ENCODE peak calls at places on chromosomes 16 and 17, in six cellular contexts. C is H1, L is GM23338, B is K562, G is endothelial cell of umbilical vein, U is HCT116. Z is an unnamed sample.

GRCh38 chr17:50855708-50856330 is 10.3 kb downstream of the TOB1 start:
- DNase-seq in C (no peak), L (no peak), B (no peak), G (no peak), U (no peak), Z (no peak)

GRCh38 chr16:88967800-88968588 is 9.0 kb downstream of the CBFA2T3 start:
- DNase-seq in C (no peak), L (no peak), B (no peak), G (no peak), U (no peak), Z (no peak)

GRCh38 chr16:73951541-73951940 is 345.1 kb upstream of the PSMD7 start:
- DNase-seq in C (no peak), L (no peak), B (no peak), G (no peak), U (no peak), Z (no peak)

GRCh38 chr17:74126959-74127358 is 76.5 kb upstream of the RPL38 start:
- DNase-seq in C (no peak), L (no peak), B (no peak), G (no peak), U (no peak), Z (no peak)

GRCh38 chr16:73840710-73841109 is 455.9 kb upstream of the PSMD7 start:
- DNase-seq in C (no peak), L (no peak), B (no peak), G (no peak), U (no peak), Z (no peak)

GRCh38 chr17:34220776-34221390 is 34.2 kb upstream of the CCL2 start:
- DNase-seq in C (no peak), L (no peak), B (no peak), G (no peak), U (no peak), Z (no peak)

GRCh38 chr16:12538667-12539081 is 265.0 kb downstream of the CPPED1 start:
- DNase-seq in C (no peak), L (no peak), B (no peak), G (no peak), U (no peak), Z (no peak)

GRCh38 chr17:80666867-80667266 is 122.2 kb downstream of the RPTOR start:
- DNase-seq in C (no peak), L (no peak), B (no peak), G (no peak), U (no peak), Z (no peak)

GRCh38 chr16:73057369-73058210 is 9.7 kb upstream of the ZFHX3 start:
- DNase-seq in C (no peak), L (peak), B (peak), G (peak), U (no peak), Z (no peak)

GRCh38 chr16:87581867-87582220 is 20.5 kb upstream of the JPH3 start:
- DNase-seq in C (no peak), L (no peak), B (peak), G (peak), U (peak), Z (no peak)

GRCh38 chr16:21989141-21989540 is 11.8 kb downstream of the PDZD9 start:
- DNase-seq in C (no peak), L (no peak), B (no peak), G (no peak), U (no peak), Z (no peak)

GRCh38 chr17:49798182-49798581 is 9.7 kb downstream of the KAT7 start:
- DNase-seq in C (no peak), L (no peak), B (no peak), G (no peak), U (no peak), Z (no peak)

GRCh38 chr16:17775061-17775460 is 304.3 kb upstream of the XYLT1 start:
- DNase-seq in C (no peak), L (no peak), B (no peak), G (no peak), U (no peak), Z (no peak)

GRCh38 chr16:28180660-28181556 is 30.9 kb downstream of the XPO6 start:
- DNase-seq in C (no peak), L (no peak), B (no peak), G (peak), U (no peak), Z (no peak)

GRCh38 chr16:10093564-10093963 is 88.7 kb downstream of the GRIN2A start:
- DNase-seq in C (no peak), L (no peak), B (no peak), G (no peak), U (no peak), Z (no peak)

GRCh38 chr17:50533720-50534148 is 1.2 kb downstream of the EPN3 start:
- DNase-seq in C (no peak), L (peak), B (no peak), G (peak), U (no peak), Z (no peak)

GRCh38 chr16:4892356-4893102 is 44.4 kb downstream of the PPL start:
- DNase-seq in C (no peak), L (no peak), B (no peak), G (no peak), U (no peak), Z (no peak)

GRCh38 chr16:57141822-57142631 is 43.8 kb downstream of the PSME3IP1 start:
- DNase-seq in C (no peak), L (no peak), B (no peak), G (no peak), U (no peak), Z (no peak)

GRCh38 chr16:30699615-30700099 is 686 bp downstream of the SRCAP start:
- DNase-seq in C (no peak), L (no peak), B (no peak), G (no peak), U (no peak), Z (no peak)

GRCh38 chr17:40779181-40779909 is 3.0 kb downstream of the KRT27 start:
- DNase-seq in C (no peak), L (peak), B (no peak), G (no peak), U (no peak), Z (no peak)

GRCh38 chr17:16351831-16352230 is 1.4 kb downstream of the CENPV start:
- DNase-seq in C (no peak), L (no peak), B (no peak), G (no peak), U (no peak), Z (no peak)

GRCh38 chr17:2963332-2964027 is 99.9 kb downstream of the OR1D5 start:
- DNase-seq in C (no peak), L (no peak), B (no peak), G (no peak), U (no peak), Z (no peak)

GRCh38 chr17:63700528-63701441 is 860 bp upstream of the LIMD2 start:
- DNase-seq in C (no peak), L (peak), B (no peak), G (peak), U (no peak), Z (no peak)

GRCh38 chr17:68526548-68526947 is 14.3 kb downstream of the PRKAR1A start:
- DNase-seq in C (no peak), L (no peak), B (no peak), G (no peak), U (no peak), Z (no peak)

GRCh38 chr16:85323230-85323960 is 211.1 kb upstream of the CIBAR2 start:
- DNase-seq in C (no peak), L (no peak), B (no peak), G (no peak), U (no peak), Z (no peak)

GRCh38 chr16:48608871-48609452 is 1.0 kb downstream of the N4BP1 start:
- DNase-seq in C (no peak), L (no peak), B (no peak), G (no peak), U (no peak), Z (no peak)

GRCh38 chr17:37305406-37305905 is 70.3 kb upstream of the C17orf78 start:
- DNase-seq in C (no peak), L (no peak), B (no peak), G (no peak), U (no peak), Z (no peak)

GRCh38 chr16:2598723-2599122 is 60.9 kb downstream of the PDPK1 start:
- DNase-seq in C (no peak), L (no peak), B (no peak), G (no peak), U (no peak), Z (no peak)

GRCh38 chr16:73817500-73817899 is 479.1 kb upstream of the PSMD7 start:
- DNase-seq in C (no peak), L (no peak), B (no peak), G (no peak), U (no peak), Z (no peak)

GRCh38 chr16:28520672-28521071 is 14.0 kb upstream of the IL27 start:
- DNase-seq in C (no peak), L (no peak), B (no peak), G (no peak), U (no peak), Z (no peak)

GRCh38 chr17:222172-222571 is 40.7 kb upstream of the DOC2B start:
- DNase-seq in C (no peak), L (no peak), B (no peak), G (no peak), U (no peak), Z (no peak)

GRCh38 chr17:21125862-21126261 is 902 bp upstream of the DHRS7B start:
- DNase-seq in C (no peak), L (no peak), B (no peak), G (peak), U (no peak), Z (no peak)

GRCh38 chr17:75619506-75620431 is 13.5 kb upstream of the SMIM5 start:
- DNase-seq in C (peak), L (peak), B (peak), G (peak), U (no peak), Z (no peak)

DNA sequence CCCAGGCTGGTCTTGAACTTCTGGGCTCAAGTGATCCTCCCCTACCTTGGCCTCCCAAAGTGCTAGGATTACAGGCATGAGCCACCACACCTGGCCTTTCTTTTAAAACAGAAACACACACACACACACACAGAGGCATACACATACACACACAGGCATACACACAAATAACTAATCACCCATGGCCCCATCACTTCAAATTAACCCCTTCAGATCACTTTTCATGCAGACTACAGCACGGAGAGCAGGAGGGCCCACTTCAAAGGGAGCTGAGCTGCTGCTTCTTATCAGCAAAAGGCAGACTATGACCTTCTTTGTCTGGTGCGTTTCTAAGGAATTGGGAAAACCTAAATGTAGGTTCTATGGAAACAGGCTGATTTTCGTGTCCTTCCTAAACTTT is 1.9 kb downstream of the CLCN7 start:
- DNase-seq in C (no peak), L (no peak), B (peak), G (no peak), U (no peak), Z (no peak)
- H3K27ac ChIP-seq in C (no peak), L (no peak), B (peak), G (no peak), U (no peak), Z (no peak)

GRCh38 chr16:49875812-49876715 is 20.2 kb upstream of the ZNF423 start:
- DNase-seq in C (no peak), L (peak), B (no peak), G (no peak), U (no peak), Z (no peak)
- TF ChIP-seq EZH2 in C (no peak), L (no peak), B (no peak), G (no peak), U (no peak), Z (no peak)

GRCh38 chr17:82054351-82055022 is 2.8 kb downstream of the GPS1 start:
- DNase-seq in C (no peak), L (no peak), B (no peak), G (no peak), U (no peak), Z (no peak)
- TF ChIP-seq POLR2AphosphoS5 in C (no peak), L (no peak), B (no peak), G (no peak), U (no peak), Z (no peak)

GRCh38 chr16:71929048-71929447 is 33.7 kb downstream of the IST1 start:
- DNase-seq in C (no peak), L (no peak), B (no peak), G (peak), U (no peak), Z (no peak)
- H3K27ac ChIP-seq in C (no peak), L (peak), B (no peak), G (peak), U (no peak), Z (no peak)

DNA sequence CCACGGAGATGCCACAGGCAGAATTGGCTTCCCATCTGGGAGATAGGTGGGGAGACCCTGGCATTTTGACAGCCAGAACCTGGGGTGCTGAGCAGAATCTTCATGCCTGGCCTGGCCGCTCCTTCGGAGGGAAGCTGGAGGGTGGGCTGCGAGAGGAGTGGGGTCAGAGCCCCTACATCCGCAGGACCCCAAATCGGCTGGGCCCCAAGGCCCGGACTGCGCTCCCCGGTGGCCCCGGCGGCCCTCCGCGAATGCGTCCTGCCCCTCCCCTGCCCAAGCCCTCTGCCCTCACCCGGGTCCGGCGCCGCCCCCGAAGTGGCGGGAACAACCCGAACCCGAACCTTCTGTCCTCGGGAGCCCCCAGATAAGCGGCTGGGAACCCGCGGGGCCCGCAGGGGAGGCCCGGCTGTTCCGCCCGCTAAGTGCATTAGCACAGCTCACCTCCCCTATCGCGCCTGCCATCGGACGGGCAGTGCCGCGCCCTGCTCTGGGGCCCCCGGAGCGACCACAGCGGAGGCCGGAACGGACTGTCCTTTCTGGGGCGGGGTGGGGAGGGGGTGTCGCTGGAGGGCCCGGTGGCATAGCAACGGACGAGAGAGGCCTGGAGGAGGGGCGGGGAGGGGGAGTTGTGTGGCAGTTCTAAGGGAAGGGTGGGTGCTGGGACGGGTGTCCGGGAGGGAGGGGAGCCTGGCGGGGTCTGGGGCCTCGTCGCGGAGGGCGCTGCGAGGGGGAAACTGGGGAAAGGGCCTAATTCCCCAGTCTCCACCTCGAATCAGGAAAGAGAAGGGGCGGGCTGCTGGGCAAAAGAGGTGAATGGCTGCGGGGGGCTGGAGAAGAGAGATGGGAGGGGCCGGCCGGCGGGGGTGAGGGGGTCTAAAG is 752 bp upstream of the PNMT start:
- DNase-seq in C (no peak), L (peak), B (peak), G (no peak), U (no peak), Z (no peak)
- TF ChIP-seq EZH2 in C (peak), L (no peak), B (no peak), G (peak), U (no peak), Z (no peak)

DNA sequence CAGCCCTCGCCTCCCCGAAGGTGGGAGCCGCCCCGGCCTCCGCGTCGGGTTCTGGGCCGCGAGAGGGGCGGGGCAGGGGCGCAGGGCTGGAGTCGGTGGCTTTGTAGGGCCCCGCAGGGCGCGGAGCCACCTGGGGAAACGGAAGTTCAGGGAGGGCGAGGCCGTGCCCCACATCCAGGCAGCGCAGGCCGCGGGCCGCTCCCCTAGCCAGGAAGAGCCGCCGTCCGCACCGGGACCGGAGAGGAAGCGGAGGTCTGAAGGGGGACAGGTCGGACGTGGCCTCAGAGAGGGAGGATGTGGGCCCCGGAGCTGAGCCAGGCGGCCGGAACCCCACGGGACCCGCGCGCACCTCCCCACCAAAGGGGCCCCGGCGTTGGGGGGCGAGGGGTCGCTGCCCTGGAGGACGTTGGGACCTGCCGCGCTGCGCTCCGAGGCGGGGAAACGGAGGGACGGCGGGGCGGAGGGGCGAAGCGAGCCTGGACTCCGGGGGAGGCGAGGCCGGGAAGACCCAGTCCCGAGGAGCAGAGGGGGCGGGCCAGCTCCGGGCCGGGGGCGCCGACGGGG is 482 bp upstream of the SLC16A3 start:
- DNase-seq in C (no peak), L (peak), B (no peak), G (peak), U (no peak), Z (no peak)
- TF ChIP-seq POLR2AphosphoS5 in C (no peak), L (no peak), B (no peak), G (no peak), U (peak), Z (no peak)

DNA sequence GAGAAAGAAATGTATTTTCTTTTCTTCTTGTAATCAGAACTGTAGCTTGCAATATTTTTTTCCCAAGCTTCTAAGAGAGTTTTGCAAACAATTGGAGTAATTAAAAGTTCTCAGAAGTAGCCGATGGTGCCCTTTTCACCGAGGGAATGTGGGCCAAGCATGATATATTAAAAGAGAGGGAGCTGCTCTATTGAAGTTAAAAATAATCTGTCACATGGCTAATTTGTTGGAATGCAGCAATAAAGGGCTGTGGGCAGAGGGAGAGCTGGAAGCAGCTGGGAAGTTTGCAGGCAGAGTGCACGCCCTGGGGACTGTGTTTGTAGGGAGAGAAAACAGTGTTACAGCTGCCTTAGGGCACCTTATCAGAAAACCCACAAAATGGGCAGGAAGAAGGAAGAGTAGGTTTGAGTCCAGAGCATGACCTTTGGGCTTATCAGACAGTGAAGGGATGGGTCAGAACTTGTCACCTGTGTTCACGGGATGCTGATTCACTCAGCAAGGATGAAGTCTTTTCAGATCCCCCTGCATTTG is 18.5 kb upstream of the TERF2 start:
- DNase-seq in C (no peak), L (peak), B (peak), G (peak), U (peak), Z (no peak)
- H3K27ac ChIP-seq in C (no peak), L (no peak), B (peak), G (no peak), U (peak), Z (peak)

GRCh38 chr17:28405632-28406477 is at the start of gene SLC46A1:
- DNase-seq in C (no peak), L (peak), B (peak), G (peak), U (no peak), Z (no peak)
- TF ChIP-seq EZH2 in C (no peak), L (no peak), B (no peak), G (no peak), U (no peak), Z (no peak)

GRCh38 chr17:57152916-57153528 is 68.0 kb downstream of the AKAP1 start:
- DNase-seq in C (no peak), L (no peak), B (no peak), G (no peak), U (no peak), Z (no peak)

GRCh38 chr17:57154896-57155295 is 69.8 kb downstream of the AKAP1 start:
- DNase-seq in C (no peak), L (no peak), B (no peak), G (no peak), U (no peak), Z (no peak)

GRCh38 chr17:57151798-57152197 is 66.8 kb downstream of the AKAP1 start:
- DNase-seq in C (no peak), L (no peak), B (no peak), G (no peak), U (no peak), Z (no peak)
- TF ChIP-seq POLR2AphosphoS5 in C (no peak), L (no peak), B (no peak), G (no peak), U (no peak), Z (no peak)

GRCh38 chr17:55264640-55265298 is at the start of gene HLF:
- DNase-seq in C (peak), L (peak), B (peak), G (peak), U (peak), Z (no peak)
- H3K27ac ChIP-seq in C (no peak), L (no peak), B (no peak), G (no peak), U (no peak), Z (no peak)